ENCODE peak calls at places on chromosomes 2 and 18, in six cellular contexts. One of them, this sample, is unnamed.
A peak's percentile ranks its signal among the peaks of the same experiment; 100 is the strongest.

GRCh38 chr2:127575185-127575765 is 39.8 kb downstream of the MYO7B start:
- DNase-seq in SHP77 treated with DMSO at 0.1 percent for 48 hours: no peak
- DNase-seq in GDM1: no peak
- DNase-seq in CD8-positive, alpha-beta memory T cell: no peak
- DNase-seq in BJ: no peak
- DNase-seq in activated naive CD8-positive, alpha-beta T cell treated with anti-CD3 and anti-CD28 coated beads for 36 hours: no peak
- DNase-seq in this sample: no peak

GRCh38 chr2:74530239-74531161 is 767 bp downstream of the HTRA2 start:
- DNase-seq in BJ: no peak
- DNase-seq in CD8-positive, alpha-beta memory T cell: peak; percentile 41
- DNase-seq in activated naive CD8-positive, alpha-beta T cell treated with anti-CD3 and anti-CD28 coated beads for 36 hours: peak; percentile 52
- DNase-seq in GDM1: no peak
- DNase-seq in SHP77 treated with DMSO at 0.1 percent for 48 hours: no peak
- DNase-seq in this sample: no peak

GRCh38 chr18:49399003-49399402 is 61.4 kb downstream of the DYM start:
- DNase-seq in activated naive CD8-positive, alpha-beta T cell treated with anti-CD3 and anti-CD28 coated beads for 36 hours: no peak
- DNase-seq in BJ: no peak
- DNase-seq in CD8-positive, alpha-beta memory T cell: no peak
- DNase-seq in GDM1: no peak
- DNase-seq in SHP77 treated with DMSO at 0.1 percent for 48 hours: no peak
- DNase-seq in this sample: no peak

GRCh38 chr2:226800941-226801784 is 1.5 kb upstream of the IRS1 start:
- DNase-seq in SHP77 treated with DMSO at 0.1 percent for 48 hours: peak; percentile 83
- DNase-seq in activated naive CD8-positive, alpha-beta T cell treated with anti-CD3 and anti-CD28 coated beads for 36 hours: peak; percentile 90
- DNase-seq in GDM1: no peak
- DNase-seq in BJ: no peak
- DNase-seq in CD8-positive, alpha-beta memory T cell: peak; percentile 76
- DNase-seq in this sample: no peak

GRCh38 chr2:202780514-202781021 is 91.0 kb downstream of the ICA1L start:
- DNase-seq in BJ: peak; percentile 18
- DNase-seq in SHP77 treated with DMSO at 0.1 percent for 48 hours: no peak
- DNase-seq in GDM1: no peak
- DNase-seq in activated naive CD8-positive, alpha-beta T cell treated with anti-CD3 and anti-CD28 coated beads for 36 hours: peak; percentile 30
- DNase-seq in CD8-positive, alpha-beta memory T cell: no peak
- DNase-seq in this sample: peak; percentile 0

GRCh38 chr2:99715956-99716355 is 226.1 kb upstream of the REV1 start:
- DNase-seq in GDM1: no peak
- DNase-seq in activated naive CD8-positive, alpha-beta T cell treated with anti-CD3 and anti-CD28 coated beads for 36 hours: no peak
- DNase-seq in SHP77 treated with DMSO at 0.1 percent for 48 hours: no peak
- DNase-seq in BJ: no peak
- DNase-seq in CD8-positive, alpha-beta memory T cell: no peak
- DNase-seq in this sample: no peak

GRCh38 chr18:8835556-8835955 is 130.2 kb downstream of the MTCL1 start:
- DNase-seq in CD8-positive, alpha-beta memory T cell: no peak
- DNase-seq in activated naive CD8-positive, alpha-beta T cell treated with anti-CD3 and anti-CD28 coated beads for 36 hours: no peak
- DNase-seq in SHP77 treated with DMSO at 0.1 percent for 48 hours: no peak
- DNase-seq in GDM1: no peak
- DNase-seq in BJ: peak; percentile 37
- DNase-seq in this sample: no peak

GRCh38 chr2:122530812-122531211 is 775.4 kb downstream of the TSN start:
- DNase-seq in BJ: no peak
- DNase-seq in CD8-positive, alpha-beta memory T cell: no peak
- DNase-seq in GDM1: no peak
- DNase-seq in activated naive CD8-positive, alpha-beta T cell treated with anti-CD3 and anti-CD28 coated beads for 36 hours: no peak
- DNase-seq in SHP77 treated with DMSO at 0.1 percent for 48 hours: no peak
- DNase-seq in this sample: no peak

GRCh38 chr2:175030380-175031271 is 25.4 kb upstream of the CHN1 start:
- DNase-seq in CD8-positive, alpha-beta memory T cell: no peak
- DNase-seq in GDM1: no peak
- DNase-seq in BJ: no peak
- DNase-seq in activated naive CD8-positive, alpha-beta T cell treated with anti-CD3 and anti-CD28 coated beads for 36 hours: peak; percentile 12
- DNase-seq in SHP77 treated with DMSO at 0.1 percent for 48 hours: no peak
- DNase-seq in this sample: peak; percentile 3

GRCh38 chr2:240464514-240465241 is 29.2 kb downstream of the GPC1 start:
- DNase-seq in GDM1: no peak
- DNase-seq in SHP77 treated with DMSO at 0.1 percent for 48 hours: no peak
- DNase-seq in BJ: no peak
- DNase-seq in activated naive CD8-positive, alpha-beta T cell treated with anti-CD3 and anti-CD28 coated beads for 36 hours: no peak
- DNase-seq in CD8-positive, alpha-beta memory T cell: no peak
- DNase-seq in this sample: no peak

GRCh38 chr18:42413870-42414269 is 458.8 kb downstream of the PIK3C3 start:
- DNase-seq in GDM1: no peak
- DNase-seq in SHP77 treated with DMSO at 0.1 percent for 48 hours: no peak
- DNase-seq in CD8-positive, alpha-beta memory T cell: no peak
- DNase-seq in activated naive CD8-positive, alpha-beta T cell treated with anti-CD3 and anti-CD28 coated beads for 36 hours: no peak
- DNase-seq in BJ: no peak
- DNase-seq in this sample: no peak

GRCh38 chr2:31401580-31401979 is 13.0 kb downstream of the XDH start:
- DNase-seq in BJ: peak; percentile 98
- DNase-seq in SHP77 treated with DMSO at 0.1 percent for 48 hours: no peak
- DNase-seq in GDM1: no peak
- DNase-seq in CD8-positive, alpha-beta memory T cell: no peak
- DNase-seq in activated naive CD8-positive, alpha-beta T cell treated with anti-CD3 and anti-CD28 coated beads for 36 hours: no peak
- DNase-seq in this sample: peak; percentile 94

GRCh38 chr2:47488870-47489584 is 86.1 kb downstream of the MSH2 start:
- DNase-seq in SHP77 treated with DMSO at 0.1 percent for 48 hours: no peak
- DNase-seq in GDM1: no peak
- DNase-seq in CD8-positive, alpha-beta memory T cell: no peak
- DNase-seq in BJ: peak; percentile 6
- DNase-seq in activated naive CD8-positive, alpha-beta T cell treated with anti-CD3 and anti-CD28 coated beads for 36 hours: no peak
- DNase-seq in this sample: peak; percentile 56

GRCh38 chr2:4951368-4951767 is 740.8 kb upstream of the SOX11 start:
- DNase-seq in activated naive CD8-positive, alpha-beta T cell treated with anti-CD3 and anti-CD28 coated beads for 36 hours: no peak
- DNase-seq in SHP77 treated with DMSO at 0.1 percent for 48 hours: no peak
- DNase-seq in BJ: no peak
- DNase-seq in CD8-positive, alpha-beta memory T cell: no peak
- DNase-seq in GDM1: no peak
- DNase-seq in this sample: no peak

GRCh38 chr18:10791141-10791808 is 265.4 kb downstream of the NAPG start:
- DNase-seq in CD8-positive, alpha-beta memory T cell: no peak
- DNase-seq in BJ: no peak
- DNase-seq in activated naive CD8-positive, alpha-beta T cell treated with anti-CD3 and anti-CD28 coated beads for 36 hours: no peak
- DNase-seq in GDM1: no peak
- DNase-seq in SHP77 treated with DMSO at 0.1 percent for 48 hours: no peak
- DNase-seq in this sample: no peak

GRCh38 chr2:201432551-201433388 is 18.5 kb downstream of the TRAK2 start:
- DNase-seq in SHP77 treated with DMSO at 0.1 percent for 48 hours: no peak
- DNase-seq in GDM1: no peak
- DNase-seq in BJ: no peak
- DNase-seq in CD8-positive, alpha-beta memory T cell: no peak
- DNase-seq in activated naive CD8-positive, alpha-beta T cell treated with anti-CD3 and anti-CD28 coated beads for 36 hours: no peak
- DNase-seq in this sample: no peak

GRCh38 chr2:236026839-236027238 is 141.3 kb downstream of the GBX2 start:
- DNase-seq in GDM1: no peak
- DNase-seq in SHP77 treated with DMSO at 0.1 percent for 48 hours: no peak
- DNase-seq in CD8-positive, alpha-beta memory T cell: no peak
- DNase-seq in BJ: no peak
- DNase-seq in activated naive CD8-positive, alpha-beta T cell treated with anti-CD3 and anti-CD28 coated beads for 36 hours: no peak
- DNase-seq in this sample: no peak

GRCh38 chr2:160293401-160293911 is 93.4 kb upstream of the ITGB6 start:
- DNase-seq in GDM1: no peak
- DNase-seq in activated naive CD8-positive, alpha-beta T cell treated with anti-CD3 and anti-CD28 coated beads for 36 hours: no peak
- DNase-seq in SHP77 treated with DMSO at 0.1 percent for 48 hours: no peak
- DNase-seq in BJ: peak; percentile 88
- DNase-seq in CD8-positive, alpha-beta memory T cell: no peak
- DNase-seq in this sample: peak; percentile 77

GRCh38 chr2:147294825-147295392 is 549.9 kb upstream of the ACVR2A start:
- DNase-seq in SHP77 treated with DMSO at 0.1 percent for 48 hours: no peak
- DNase-seq in activated naive CD8-positive, alpha-beta T cell treated with anti-CD3 and anti-CD28 coated beads for 36 hours: no peak
- DNase-seq in GDM1: no peak
- DNase-seq in CD8-positive, alpha-beta memory T cell: no peak
- DNase-seq in BJ: no peak
- DNase-seq in this sample: no peak

GRCh38 chr2:206756816-206757215 is 8.3 kb downstream of the MDH1B start:
- DNase-seq in CD8-positive, alpha-beta memory T cell: no peak
- DNase-seq in BJ: no peak
- DNase-seq in activated naive CD8-positive, alpha-beta T cell treated with anti-CD3 and anti-CD28 coated beads for 36 hours: no peak
- DNase-seq in GDM1: no peak
- DNase-seq in SHP77 treated with DMSO at 0.1 percent for 48 hours: no peak
- DNase-seq in this sample: no peak

GRCh38 chr18:26226229-26227050 is at the start of gene TAF4B:
- DNase-seq in activated naive CD8-positive, alpha-beta T cell treated with anti-CD3 and anti-CD28 coated beads for 36 hours: peak; percentile 96
- DNase-seq in BJ: peak; percentile 51
- DNase-seq in GDM1: peak; percentile 89
- DNase-seq in CD8-positive, alpha-beta memory T cell: peak; percentile 93
- DNase-seq in SHP77 treated with DMSO at 0.1 percent for 48 hours: peak; percentile 79
- DNase-seq in this sample: peak; percentile 0

GRCh38 chr2:96502891-96503636 is 2.1 kb downstream of the NEURL3 start:
- DNase-seq in GDM1: no peak
- DNase-seq in CD8-positive, alpha-beta memory T cell: no peak
- DNase-seq in SHP77 treated with DMSO at 0.1 percent for 48 hours: no peak
- DNase-seq in BJ: no peak
- DNase-seq in activated naive CD8-positive, alpha-beta T cell treated with anti-CD3 and anti-CD28 coated beads for 36 hours: no peak
- DNase-seq in this sample: no peak

GRCh38 chr2:182522930-182523541 is 96.2 kb upstream of the PDE1A start:
- DNase-seq in BJ: no peak
- DNase-seq in activated naive CD8-positive, alpha-beta T cell treated with anti-CD3 and anti-CD28 coated beads for 36 hours: no peak
- DNase-seq in CD8-positive, alpha-beta memory T cell: no peak
- DNase-seq in SHP77 treated with DMSO at 0.1 percent for 48 hours: no peak
- DNase-seq in GDM1: no peak
- DNase-seq in this sample: no peak

GRCh38 chr2:145235312-145235711 is 715.4 kb upstream of the ZEB2 start:
- DNase-seq in GDM1: no peak
- DNase-seq in CD8-positive, alpha-beta memory T cell: no peak
- DNase-seq in BJ: no peak
- DNase-seq in SHP77 treated with DMSO at 0.1 percent for 48 hours: no peak
- DNase-seq in activated naive CD8-positive, alpha-beta T cell treated with anti-CD3 and anti-CD28 coated beads for 36 hours: no peak
- DNase-seq in this sample: no peak

GRCh38 chr2:219629976-219630695 is 2.7 kb downstream of the SLC4A3 start:
- DNase-seq in BJ: no peak
- DNase-seq in activated naive CD8-positive, alpha-beta T cell treated with anti-CD3 and anti-CD28 coated beads for 36 hours: no peak
- DNase-seq in GDM1: no peak
- DNase-seq in SHP77 treated with DMSO at 0.1 percent for 48 hours: no peak
- DNase-seq in CD8-positive, alpha-beta memory T cell: no peak
- DNase-seq in this sample: no peak

GRCh38 chr2:88560619-88561307 is 66.5 kb downstream of the EIF2AK3 start:
- DNase-seq in GDM1: no peak
- DNase-seq in CD8-positive, alpha-beta memory T cell: no peak
- DNase-seq in BJ: no peak
- DNase-seq in SHP77 treated with DMSO at 0.1 percent for 48 hours: no peak
- DNase-seq in activated naive CD8-positive, alpha-beta T cell treated with anti-CD3 and anti-CD28 coated beads for 36 hours: no peak
- DNase-seq in this sample: no peak

GRCh38 chr18:26511339-26512071 is 36.8 kb downstream of the KCTD1 start:
- DNase-seq in GDM1: no peak
- DNase-seq in CD8-positive, alpha-beta memory T cell: no peak
- DNase-seq in BJ: no peak
- DNase-seq in activated naive CD8-positive, alpha-beta T cell treated with anti-CD3 and anti-CD28 coated beads for 36 hours: no peak
- DNase-seq in SHP77 treated with DMSO at 0.1 percent for 48 hours: no peak
- DNase-seq in this sample: no peak

GRCh38 chr2:2184549-2185249 is 146.4 kb downstream of the MYT1L start:
- DNase-seq in CD8-positive, alpha-beta memory T cell: no peak
- DNase-seq in activated naive CD8-positive, alpha-beta T cell treated with anti-CD3 and anti-CD28 coated beads for 36 hours: no peak
- DNase-seq in GDM1: no peak
- DNase-seq in BJ: no peak
- DNase-seq in SHP77 treated with DMSO at 0.1 percent for 48 hours: peak; percentile 45
- DNase-seq in this sample: no peak

GRCh38 chr2:8753609-8754008 is 71.8 kb downstream of the ID2 start:
- DNase-seq in BJ: no peak
- DNase-seq in SHP77 treated with DMSO at 0.1 percent for 48 hours: no peak
- DNase-seq in activated naive CD8-positive, alpha-beta T cell treated with anti-CD3 and anti-CD28 coated beads for 36 hours: no peak
- DNase-seq in CD8-positive, alpha-beta memory T cell: no peak
- DNase-seq in GDM1: no peak
- DNase-seq in this sample: no peak

GRCh38 chr18:621181-621580 is 24.4 kb downstream of the CLUL1 start:
- DNase-seq in activated naive CD8-positive, alpha-beta T cell treated with anti-CD3 and anti-CD28 coated beads for 36 hours: no peak
- DNase-seq in GDM1: no peak
- DNase-seq in SHP77 treated with DMSO at 0.1 percent for 48 hours: no peak
- DNase-seq in BJ: no peak
- DNase-seq in CD8-positive, alpha-beta memory T cell: no peak
- DNase-seq in this sample: no peak

GRCh38 chr18:3235846-3236245 is 11.8 kb upstream of the MYL12A start:
- DNase-seq in CD8-positive, alpha-beta memory T cell: no peak
- DNase-seq in SHP77 treated with DMSO at 0.1 percent for 48 hours: no peak
- DNase-seq in GDM1: no peak
- DNase-seq in BJ: no peak
- DNase-seq in activated naive CD8-positive, alpha-beta T cell treated with anti-CD3 and anti-CD28 coated beads for 36 hours: no peak
- DNase-seq in this sample: no peak

GRCh38 chr2:145812163-145812554 is 1292.2 kb upstream of the ZEB2 start:
- DNase-seq in SHP77 treated with DMSO at 0.1 percent for 48 hours: no peak
- DNase-seq in CD8-positive, alpha-beta memory T cell: no peak
- DNase-seq in activated naive CD8-positive, alpha-beta T cell treated with anti-CD3 and anti-CD28 coated beads for 36 hours: no peak
- DNase-seq in BJ: no peak
- DNase-seq in GDM1: no peak
- DNase-seq in this sample: no peak